ENCODE peak calls at places on chromosomes 6 and 20, in seven cellular contexts. Z is AG09319; F is breast epithelium; W is iPS-NIHi11; C is stimulated activated CD4-positive, alpha-beta T cell treated with anti-CD3 and anti-CD28 coated beads, Interleukin-4, amount 100 ng/mL, for 48 hours; T is NCI-H1417; B is effector CD4-positive, alpha-beta T cell. K is an unnamed sample.
A peak's percentile ranks its signal among the peaks of the same experiment; 100 is the strongest.

GRCh38 chr20:58432190-58432954 is 43.3 kb downstream of the VAPB start:
- DNase-seq in Z (no peak), C (no peak), F (no peak), T (no peak), B (no peak), W (no peak), K (no peak)

GRCh38 chr6:44430322-44430721 is 42.8 kb downstream of the CDC5L start:
- DNase-seq in B (no peak), Z (no peak), F (no peak), T (no peak), W (no peak), C (no peak), K (no peak)

GRCh38 chr6:149746147-149746946 is at the start of gene NUP43:
- DNase-seq in F (peak; percentile 86), B (peak; percentile 86), W (peak; percentile 92), Z (peak; percentile 82), T (peak; percentile 95), C (peak; percentile 92), K (peak; percentile 97)

GRCh38 chr6:44194326-44194725 is 22.4 kb upstream of the MYMX start:
- DNase-seq in C (no peak), F (no peak), W (no peak), T (no peak), Z (no peak), B (no peak), K (no peak)

GRCh38 chr6:152124432-152125074 is 317.1 kb downstream of the ESR1 start:
- DNase-seq in F (no peak), C (no peak), W (peak; percentile 54), Z (no peak), B (no peak), T (peak; percentile 55), K (no peak)

GRCh38 chr6:108408453-108408852 is 113.6 kb downstream of the AFG1L start:
- DNase-seq in T (no peak), F (no peak), W (no peak), Z (peak; percentile 19), B (no peak), C (no peak), K (no peak)

GRCh38 chr6:87393026-87393622 is 14.6 kb upstream of the CFAP206 start:
- DNase-seq in B (peak; percentile 14), W (peak; percentile 45), T (peak; percentile 44), Z (peak; percentile 39), C (no peak), F (no peak), K (peak; percentile 79)

GRCh38 chr6:158707120-158707519 is 57.3 kb downstream of the SYTL3 start:
- DNase-seq in Z (no peak), W (peak; percentile 37), C (no peak), T (no peak), B (no peak), F (no peak), K (no peak)

GRCh38 chr20:4809707-4810106 is 88.0 kb downstream of the PRND start:
- DNase-seq in B (no peak), Z (no peak), C (no peak), T (peak; percentile 56), W (no peak), F (no peak), K (no peak)

GRCh38 chr20:17661121-17661744 is 20.8 kb downstream of the RRBP1 start:
- DNase-seq in B (no peak), W (no peak), Z (no peak), F (no peak), T (no peak), C (no peak), K (no peak)

GRCh38 chr6:112338310-112338709 is 8.8 kb upstream of the RFPL4B start:
- DNase-seq in W (no peak), Z (no peak), F (no peak), T (no peak), B (no peak), C (no peak), K (no peak)

GRCh38 chr6:158816329-158816728 is 2.8 kb downstream of the EZR start:
- DNase-seq in B (no peak), C (no peak), Z (no peak), T (no peak), W (no peak), F (no peak), K (no peak)

GRCh38 chr6:107334026-107334425 is 125.3 kb downstream of the PDSS2 start:
- DNase-seq in C (no peak), W (no peak), T (no peak), F (no peak), B (no peak), Z (no peak), K (no peak)